ENCODE peak calls at places on chromosomes 7 and 10, in seven cellular contexts. One of them, this sample, is unnamed.

GRCh38 chr7:45581271-45581780 is 7.2 kb downstream of the ADCY1 start:
- DNase-seq in upper lobe of right lung: no peak
- DNase-seq in CD4-positive, CD25-positive, alpha-beta regulatory T cell: no peak
- DNase-seq in right atrium auricular region: no peak
- DNase-seq in left ventricle myocardium inferior: no peak
- DNase-seq in neuronal stem cell: no peak
- DNase-seq in tibial nerve: no peak
- DNase-seq in this sample: no peak

GRCh38 chr7:142880886-142881505 is 4.5 kb downstream of the TRPV6 start:
- DNase-seq in upper lobe of right lung: peak; percentile 58
- DNase-seq in CD4-positive, CD25-positive, alpha-beta regulatory T cell: peak; percentile 30
- DNase-seq in right atrium auricular region: no peak
- DNase-seq in left ventricle myocardium inferior: no peak
- DNase-seq in neuronal stem cell: peak; percentile 38
- DNase-seq in tibial nerve: no peak
- DNase-seq in this sample: peak; percentile 23

GRCh38 chr7:71616217-71616616 is 484.3 kb downstream of the GALNT17 start:
- DNase-seq in upper lobe of right lung: no peak
- DNase-seq in CD4-positive, CD25-positive, alpha-beta regulatory T cell: no peak
- DNase-seq in right atrium auricular region: no peak
- DNase-seq in left ventricle myocardium inferior: no peak
- DNase-seq in neuronal stem cell: no peak
- DNase-seq in tibial nerve: no peak
- DNase-seq in this sample: no peak

GRCh38 chr10:1572519-1573333 is 164.6 kb downstream of the ADARB2 start:
- DNase-seq in upper lobe of right lung: peak; percentile 43
- DNase-seq in CD4-positive, CD25-positive, alpha-beta regulatory T cell: no peak
- DNase-seq in right atrium auricular region: no peak
- DNase-seq in left ventricle myocardium inferior: no peak
- DNase-seq in neuronal stem cell: no peak
- DNase-seq in tibial nerve: no peak
- DNase-seq in this sample: no peak

GRCh38 chr10:99983280-99983988 is 26.3 kb downstream of the DNMBP start:
- DNase-seq in upper lobe of right lung: no peak
- DNase-seq in CD4-positive, CD25-positive, alpha-beta regulatory T cell: no peak
- DNase-seq in right atrium auricular region: no peak
- DNase-seq in left ventricle myocardium inferior: peak; percentile 26
- DNase-seq in neuronal stem cell: no peak
- DNase-seq in tibial nerve: peak; percentile 41
- DNase-seq in this sample: no peak

GRCh38 chr10:70679498-70679897 is 7.2 kb downstream of the ADAMTS14 start:
- DNase-seq in upper lobe of right lung: no peak
- DNase-seq in CD4-positive, CD25-positive, alpha-beta regulatory T cell: no peak
- DNase-seq in right atrium auricular region: peak; percentile 69
- DNase-seq in left ventricle myocardium inferior: peak; percentile 58
- DNase-seq in neuronal stem cell: no peak
- DNase-seq in tibial nerve: peak; percentile 35
- DNase-seq in this sample: no peak

GRCh38 chr7:966291-967069 is 8.9 kb downstream of the COX19 start:
- DNase-seq in upper lobe of right lung: no peak
- DNase-seq in CD4-positive, CD25-positive, alpha-beta regulatory T cell: no peak
- DNase-seq in right atrium auricular region: no peak
- DNase-seq in left ventricle myocardium inferior: no peak
- DNase-seq in neuronal stem cell: no peak
- DNase-seq in tibial nerve: no peak
- DNase-seq in this sample: no peak

GRCh38 chr7:20214787-20215669 is 2.2 kb downstream of the MACC1 start:
- DNase-seq in upper lobe of right lung: peak; percentile 49
- DNase-seq in CD4-positive, CD25-positive, alpha-beta regulatory T cell: no peak
- DNase-seq in right atrium auricular region: no peak
- DNase-seq in left ventricle myocardium inferior: no peak
- DNase-seq in neuronal stem cell: no peak
- DNase-seq in tibial nerve: no peak
- DNase-seq in this sample: no peak

DNA sequence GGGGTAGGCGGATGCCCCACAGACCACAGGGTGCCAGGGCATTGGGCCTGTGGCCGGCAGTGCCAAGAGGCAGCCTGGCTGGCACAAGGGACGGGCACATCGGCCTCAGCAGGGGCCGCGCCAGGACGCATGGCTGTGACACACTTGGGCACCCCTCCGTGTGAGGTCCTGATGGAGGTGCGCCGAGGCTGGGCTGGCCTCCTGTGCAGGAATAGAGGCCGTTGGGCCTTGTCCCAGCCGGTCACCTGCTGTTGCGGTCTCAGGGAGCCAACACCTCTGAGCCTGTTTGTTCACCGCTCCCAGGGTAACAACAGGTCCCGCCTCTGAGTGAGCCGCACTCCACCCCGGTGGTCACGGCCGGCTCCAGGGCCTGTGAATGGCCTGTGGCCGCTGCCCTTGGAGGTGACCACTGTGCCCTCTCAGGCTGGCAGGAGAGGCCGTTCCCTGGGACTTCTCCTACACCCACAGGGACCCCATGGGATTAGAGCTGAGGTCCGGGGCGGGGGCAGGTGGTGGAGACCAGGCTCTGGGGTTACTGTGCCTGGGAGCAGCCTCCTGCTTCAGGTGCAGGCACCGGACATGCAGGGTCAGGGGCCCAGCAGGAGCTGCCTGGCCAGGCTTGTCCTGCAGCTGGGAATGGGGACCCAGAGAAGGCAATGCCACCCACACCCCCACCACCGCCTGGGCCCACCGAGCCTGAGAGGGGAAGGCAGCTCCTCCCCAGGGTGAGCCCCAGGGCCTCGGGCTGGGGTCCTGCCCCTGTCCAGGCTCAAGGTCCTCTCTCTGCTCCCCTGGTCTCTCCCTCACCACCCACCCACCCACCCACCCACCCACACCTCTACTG is 12.0 kb downstream of the PWWP2B start:
- DNase-seq in upper lobe of right lung: peak; percentile 87
- DNase-seq in CD4-positive, CD25-positive, alpha-beta regulatory T cell: no peak
- DNase-seq in right atrium auricular region: no peak
- DNase-seq in left ventricle myocardium inferior: no peak
- DNase-seq in neuronal stem cell: no peak
- DNase-seq in tibial nerve: no peak
- DNase-seq in this sample: no peak
- H3K4me1 ChIP-seq in upper lobe of right lung: peaks cover 63% of the 10 kb centered on the region
- H3K4me1 ChIP-seq in CD4-positive, CD25-positive, alpha-beta regulatory T cell: no peaks in the 10 kb centered on the region
- H3K4me1 ChIP-seq in right atrium auricular region: peaks cover 55% of the 10 kb centered on the region
- H3K4me1 ChIP-seq in left ventricle myocardium inferior: peaks cover 61% of the 10 kb centered on the region
- H3K4me1 ChIP-seq in neuronal stem cell: peaks cover 6% of the 10 kb centered on the region
- H3K4me1 ChIP-seq in tibial nerve: peaks cover 42% of the 10 kb centered on the region
- H3K4me1 ChIP-seq in this sample: peaks cover 6% of the 10 kb centered on the region

GRCh38 chr10:79258894-79259293 is 88.4 kb upstream of the PPIF start:
- DNase-seq in upper lobe of right lung: no peak
- DNase-seq in CD4-positive, CD25-positive, alpha-beta regulatory T cell: no peak
- DNase-seq in right atrium auricular region: no peak
- DNase-seq in left ventricle myocardium inferior: no peak
- DNase-seq in neuronal stem cell: no peak
- DNase-seq in tibial nerve: no peak
- DNase-seq in this sample: no peak
- H3K4me1 ChIP-seq in upper lobe of right lung: peaks cover 28% of the 10 kb centered on the region
- H3K4me1 ChIP-seq in CD4-positive, CD25-positive, alpha-beta regulatory T cell: no peaks in the 10 kb centered on the region
- H3K4me1 ChIP-seq in right atrium auricular region: peaks cover 65% of the 10 kb centered on the region
- H3K4me1 ChIP-seq in left ventricle myocardium inferior: peaks cover 97% of the 10 kb centered on the region
- H3K4me1 ChIP-seq in neuronal stem cell: peaks cover 24% of the 10 kb centered on the region
- H3K4me1 ChIP-seq in tibial nerve: peaks cover 31% of the 10 kb centered on the region
- H3K4me1 ChIP-seq in this sample: no peaks in the 10 kb centered on the region

DNA sequence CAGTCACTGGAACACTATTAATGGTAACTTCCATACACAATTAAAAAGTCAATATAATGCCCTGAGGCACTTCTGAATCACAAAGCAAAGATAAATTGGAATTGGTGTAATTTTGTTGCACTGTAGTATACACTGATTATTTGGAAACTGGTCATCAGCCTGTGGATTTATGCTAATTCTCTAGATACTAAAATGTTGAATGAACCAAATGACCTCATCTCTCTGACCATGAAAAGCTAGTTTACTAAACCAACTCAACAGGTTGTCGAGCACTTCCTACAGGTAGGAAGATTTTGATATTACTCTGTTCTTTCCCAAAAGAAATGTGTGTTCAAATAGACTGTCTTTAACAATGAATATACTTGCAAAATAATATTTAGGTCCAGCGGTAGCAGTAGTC is 5.3 kb downstream of the NRP1 start:
- DNase-seq in upper lobe of right lung: no peak
- DNase-seq in CD4-positive, CD25-positive, alpha-beta regulatory T cell: no peak
- DNase-seq in right atrium auricular region: no peak
- DNase-seq in left ventricle myocardium inferior: no peak
- DNase-seq in neuronal stem cell: no peak
- DNase-seq in tibial nerve: no peak
- DNase-seq in this sample: no peak
- H3K4me1 ChIP-seq in upper lobe of right lung: peaks cover 33% of the 10 kb centered on the region
- H3K4me1 ChIP-seq in CD4-positive, CD25-positive, alpha-beta regulatory T cell: peaks cover 13% of the 10 kb centered on the region
- H3K4me1 ChIP-seq in right atrium auricular region: peaks cover 60% of the 10 kb centered on the region
- H3K4me1 ChIP-seq in left ventricle myocardium inferior: peaks cover 95% of the 10 kb centered on the region
- H3K4me1 ChIP-seq in neuronal stem cell: peaks cover 15% of the 10 kb centered on the region
- H3K4me1 ChIP-seq in tibial nerve: peaks cover 8% of the 10 kb centered on the region
- H3K4me1 ChIP-seq in this sample: peaks cover 14% of the 10 kb centered on the region

GRCh38 chr10:60427709-60428386 is 38.2 kb upstream of the ANK3 start:
- DNase-seq in upper lobe of right lung: no peak
- DNase-seq in CD4-positive, CD25-positive, alpha-beta regulatory T cell: no peak
- DNase-seq in right atrium auricular region: no peak
- DNase-seq in left ventricle myocardium inferior: no peak
- DNase-seq in neuronal stem cell: no peak
- DNase-seq in tibial nerve: no peak
- DNase-seq in this sample: no peak

GRCh38 chr10:60430836-60431597 is 41.3 kb upstream of the ANK3 start:
- DNase-seq in upper lobe of right lung: no peak
- DNase-seq in CD4-positive, CD25-positive, alpha-beta regulatory T cell: no peak
- DNase-seq in right atrium auricular region: no peak
- DNase-seq in left ventricle myocardium inferior: no peak
- DNase-seq in neuronal stem cell: no peak
- DNase-seq in tibial nerve: no peak
- DNase-seq in this sample: no peak

GRCh38 chr10:60429084-60429849 is 39.6 kb upstream of the ANK3 start:
- DNase-seq in upper lobe of right lung: no peak
- DNase-seq in CD4-positive, CD25-positive, alpha-beta regulatory T cell: no peak
- DNase-seq in right atrium auricular region: no peak
- DNase-seq in left ventricle myocardium inferior: peak; percentile 17
- DNase-seq in neuronal stem cell: no peak
- DNase-seq in tibial nerve: peak; percentile 22
- DNase-seq in this sample: no peak

GRCh38 chr10:60428387-60428737 is 38.7 kb upstream of the ANK3 start:
- DNase-seq in upper lobe of right lung: no peak
- DNase-seq in CD4-positive, CD25-positive, alpha-beta regulatory T cell: no peak
- DNase-seq in right atrium auricular region: no peak
- DNase-seq in left ventricle myocardium inferior: peak; percentile 16
- DNase-seq in neuronal stem cell: no peak
- DNase-seq in tibial nerve: no peak
- DNase-seq in this sample: no peak

DNA sequence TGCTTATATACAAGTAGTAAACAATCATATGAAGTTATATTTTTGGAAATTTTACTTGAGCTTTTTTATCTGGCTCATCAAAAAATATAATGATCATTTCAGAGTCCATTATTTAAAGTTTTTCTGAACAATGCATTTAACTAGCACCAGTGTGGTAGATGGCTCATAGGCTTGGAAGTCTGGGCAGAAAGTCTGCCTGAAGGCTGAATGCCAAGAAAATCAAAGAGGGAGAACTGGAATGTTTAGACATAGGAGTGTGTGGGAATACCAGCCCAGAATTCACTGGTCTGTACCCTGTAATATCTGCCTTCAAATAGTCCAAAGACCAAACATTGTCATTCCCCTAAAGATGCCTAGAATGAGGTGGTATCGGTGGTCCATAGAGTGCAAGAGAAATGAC is 40.3 kb upstream of the ANK3 start:
- DNase-seq in upper lobe of right lung: no peak
- DNase-seq in CD4-positive, CD25-positive, alpha-beta regulatory T cell: no peak
- DNase-seq in right atrium auricular region: no peak
- DNase-seq in left ventricle myocardium inferior: no peak
- DNase-seq in neuronal stem cell: no peak
- DNase-seq in tibial nerve: no peak
- DNase-seq in this sample: no peak
- H3K4me1 ChIP-seq in upper lobe of right lung: peaks cover 8% of the 10 kb centered on the region
- H3K4me1 ChIP-seq in CD4-positive, CD25-positive, alpha-beta regulatory T cell: no peaks in the 10 kb centered on the region
- H3K4me1 ChIP-seq in right atrium auricular region: peaks cover 47% of the 10 kb centered on the region
- H3K4me1 ChIP-seq in left ventricle myocardium inferior: peaks cover 47% of the 10 kb centered on the region
- H3K4me1 ChIP-seq in neuronal stem cell: peaks cover 12% of the 10 kb centered on the region
- H3K4me1 ChIP-seq in tibial nerve: peaks cover 11% of the 10 kb centered on the region
- H3K4me1 ChIP-seq in this sample: no peaks in the 10 kb centered on the region

GRCh38 chr10:88117869-88118632 is 254.6 kb downstream of the PTEN start:
- DNase-seq in upper lobe of right lung: no peak
- DNase-seq in CD4-positive, CD25-positive, alpha-beta regulatory T cell: no peak
- DNase-seq in right atrium auricular region: no peak
- DNase-seq in left ventricle myocardium inferior: no peak
- DNase-seq in neuronal stem cell: no peak
- DNase-seq in tibial nerve: peak; percentile 58
- DNase-seq in this sample: no peak
- H3K4me1 ChIP-seq in upper lobe of right lung: peaks cover 9% of the 10 kb centered on the region
- H3K4me1 ChIP-seq in CD4-positive, CD25-positive, alpha-beta regulatory T cell: peaks cover 34% of the 10 kb centered on the region
- H3K4me1 ChIP-seq in right atrium auricular region: peaks cover 20% of the 10 kb centered on the region
- H3K4me1 ChIP-seq in left ventricle myocardium inferior: peaks cover 12% of the 10 kb centered on the region
- H3K4me1 ChIP-seq in neuronal stem cell: no peaks in the 10 kb centered on the region
- H3K4me1 ChIP-seq in tibial nerve: peaks cover 23% of the 10 kb centered on the region
- H3K4me1 ChIP-seq in this sample: peaks cover 22% of the 10 kb centered on the region

GRCh38 chr10:2885276-2885955 is 181.9 kb upstream of the PFKP start:
- DNase-seq in upper lobe of right lung: no peak
- DNase-seq in CD4-positive, CD25-positive, alpha-beta regulatory T cell: no peak
- DNase-seq in right atrium auricular region: no peak
- DNase-seq in left ventricle myocardium inferior: no peak
- DNase-seq in neuronal stem cell: no peak
- DNase-seq in tibial nerve: no peak
- DNase-seq in this sample: no peak
- H3K4me1 ChIP-seq in upper lobe of right lung: no peaks in the 10 kb centered on the region
- H3K4me1 ChIP-seq in CD4-positive, CD25-positive, alpha-beta regulatory T cell: no peaks in the 10 kb centered on the region
- H3K4me1 ChIP-seq in right atrium auricular region: no peaks in the 10 kb centered on the region
- H3K4me1 ChIP-seq in left ventricle myocardium inferior: no peaks in the 10 kb centered on the region
- H3K4me1 ChIP-seq in neuronal stem cell: no peaks in the 10 kb centered on the region
- H3K4me1 ChIP-seq in tibial nerve: no peaks in the 10 kb centered on the region
- H3K4me1 ChIP-seq in this sample: no peaks in the 10 kb centered on the region

GRCh38 chr7:67976490-67976889 is 979.9 kb downstream of the TYW1 start:
- DNase-seq in upper lobe of right lung: no peak
- DNase-seq in CD4-positive, CD25-positive, alpha-beta regulatory T cell: no peak
- DNase-seq in right atrium auricular region: no peak
- DNase-seq in left ventricle myocardium inferior: no peak
- DNase-seq in neuronal stem cell: no peak
- DNase-seq in tibial nerve: no peak
- DNase-seq in this sample: no peak
- H3K4me1 ChIP-seq in upper lobe of right lung: no peaks in the 10 kb centered on the region
- H3K4me1 ChIP-seq in CD4-positive, CD25-positive, alpha-beta regulatory T cell: no peaks in the 10 kb centered on the region
- H3K4me1 ChIP-seq in right atrium auricular region: no peaks in the 10 kb centered on the region
- H3K4me1 ChIP-seq in left ventricle myocardium inferior: no peaks in the 10 kb centered on the region
- H3K4me1 ChIP-seq in neuronal stem cell: no peaks in the 10 kb centered on the region
- H3K4me1 ChIP-seq in tibial nerve: no peaks in the 10 kb centered on the region
- H3K4me1 ChIP-seq in this sample: no peaks in the 10 kb centered on the region

This sample was measured in CD8-positive, alpha-beta memory T cell.